ENCODE peak calls at places on chromosome 20, in eight cellular contexts. D is fibroblast of lung, L is AG10803, I is LoVo, K is NCI-H2029 treated with DMSO at 0.1 percent for 48 hours, X is hypothalamus, C is left ventricle myocardium inferior, G is glutamatergic neuron. E is an unnamed sample.
A peak's percentile ranks its signal among the peaks of the same experiment; 100 is the strongest.

GRCh38 chr20:43914697-43915208 is at the start of gene TOX2:
- DNase-seq in X (no peak), I (peak; percentile 69), C (peak; percentile 44), K (no peak), D (peak; percentile 56), G (peak; percentile 75), L (peak; percentile 51), E (peak; percentile 83)

GRCh38 chr20:3767434-3768341 is at the start of gene ADISSP:
- DNase-seq in G (peak; percentile 99), L (peak; percentile 98), K (peak; percentile 83), I (peak; percentile 99), X (peak; percentile 99), D (peak; percentile 96), C (peak; percentile 99), E (peak; percentile 96)

GRCh38 chr20:49794336-49795124 is 18.1 kb upstream of the SLC9A8 start:
- DNase-seq in K (no peak), G (no peak), I (peak; percentile 11), C (no peak), D (no peak), L (peak; percentile 54), X (no peak), E (no peak)

GRCh38 chr20:45576995-45577394 is 2.1 kb downstream of the WFDC8 start:
- DNase-seq in G (no peak), K (no peak), L (peak; percentile 39), I (no peak), D (peak; percentile 46), X (no peak), C (no peak), E (no peak)

GRCh38 chr20:57350086-57350710 is 857 bp upstream of the RAE1 start:
- DNase-seq in L (peak; percentile 16), G (no peak), C (no peak), K (no peak), X (no peak), I (no peak), D (peak; percentile 18), E (no peak)

GRCh38 chr20:57560554-57561355 is at the start of gene PCK1:
- DNase-seq in G (no peak), X (no peak), L (no peak), D (no peak), C (peak; percentile 60), K (peak; percentile 18), I (peak; percentile 83), E (no peak)

GRCh38 chr20:62739067-62739466 is 30.4 kb downstream of the NTSR1 start:
- DNase-seq in C (peak; percentile 4), K (no peak), D (no peak), I (no peak), G (no peak), X (no peak), L (no peak), E (no peak)

GRCh38 chr20:36607586-36608387 is 2.2 kb downstream of the RAB5IF start:
- DNase-seq in I (peak; percentile 77), L (no peak), X (no peak), C (no peak), D (no peak), G (no peak), K (no peak), E (no peak)

GRCh38 chr20:57038608-57039440 is 227.6 kb downstream of the BMP7 start:
- DNase-seq in C (no peak), G (no peak), L (peak; percentile 43), K (no peak), I (no peak), X (no peak), D (no peak), E (no peak)

GRCh38 chr20:23492292-23492691 is 1.4 kb downstream of the CST8 start:
- DNase-seq in L (no peak), D (no peak), K (no peak), X (no peak), C (no peak), G (no peak), I (no peak), E (no peak)

E was measured in nephron progenitor cell.